ENCODE peak calls at places on chromosomes 7 and 10, in ten cellular contexts. One of them, this sample, is unnamed.

GRCh38 chr7:151083071-151083823 is at the start of gene TMUB1:
- DNase-seq in body of pancreas: peak
- DNase-seq in cardiac fibroblast: peak
- DNase-seq in vagina: no peak
- DNase-seq in bronchial epithelial cell: no peak
- DNase-seq in hepatocyte: peak
- DNase-seq in SK-N-SH: peak
- DNase-seq in dorsolateral prefrontal cortex: peak
- DNase-seq in CD8-positive, alpha-beta T cell: peak
- DNase-seq in transverse colon: peak
- DNase-seq in this sample: no peak

GRCh38 chr10:43965033-43965917 is 316.6 kb upstream of the ZNF32 start:
- DNase-seq in dorsolateral prefrontal cortex: no peak
- DNase-seq in vagina: no peak
- DNase-seq in CD8-positive, alpha-beta T cell: peak
- DNase-seq in bronchial epithelial cell: no peak
- DNase-seq in SK-N-SH: no peak
- DNase-seq in transverse colon: no peak
- DNase-seq in cardiac fibroblast: peak
- DNase-seq in hepatocyte: no peak
- DNase-seq in body of pancreas: no peak
- DNase-seq in this sample: no peak

GRCh38 chr10:113410618-113411017 is 142.2 kb upstream of the HABP2 start:
- DNase-seq in CD8-positive, alpha-beta T cell: no peak
- DNase-seq in transverse colon: no peak
- DNase-seq in vagina: no peak
- DNase-seq in body of pancreas: no peak
- DNase-seq in SK-N-SH: no peak
- DNase-seq in bronchial epithelial cell: no peak
- DNase-seq in dorsolateral prefrontal cortex: no peak
- DNase-seq in hepatocyte: no peak
- DNase-seq in cardiac fibroblast: no peak
- DNase-seq in this sample: no peak

GRCh38 chr7:64686493-64687184 is 20.7 kb downstream of the ZNF107 start:
- DNase-seq in CD8-positive, alpha-beta T cell: no peak
- DNase-seq in SK-N-SH: no peak
- DNase-seq in transverse colon: peak
- DNase-seq in cardiac fibroblast: no peak
- DNase-seq in dorsolateral prefrontal cortex: no peak
- DNase-seq in vagina: no peak
- DNase-seq in bronchial epithelial cell: peak
- DNase-seq in body of pancreas: no peak
- DNase-seq in hepatocyte: no peak
- DNase-seq in this sample: peak

GRCh38 chr10:73591935-73592699 is 975 bp upstream of the USP54 start:
- DNase-seq in cardiac fibroblast: peak
- DNase-seq in transverse colon: peak
- DNase-seq in body of pancreas: peak
- DNase-seq in CD8-positive, alpha-beta T cell: no peak
- DNase-seq in bronchial epithelial cell: peak
- DNase-seq in SK-N-SH: peak
- DNase-seq in hepatocyte: peak
- DNase-seq in vagina: no peak
- DNase-seq in dorsolateral prefrontal cortex: peak
- DNase-seq in this sample: peak

GRCh38 chr7:6142871-6143380 is 111.8 kb downstream of the ANKRD61 start:
- DNase-seq in cardiac fibroblast: no peak
- DNase-seq in vagina: no peak
- DNase-seq in transverse colon: no peak
- DNase-seq in SK-N-SH: no peak
- DNase-seq in dorsolateral prefrontal cortex: no peak
- DNase-seq in body of pancreas: no peak
- DNase-seq in hepatocyte: no peak
- DNase-seq in CD8-positive, alpha-beta T cell: no peak
- DNase-seq in bronchial epithelial cell: no peak
- DNase-seq in this sample: no peak

GRCh38 chr10:12896251-12896650 is 105.3 kb downstream of the CCDC3 start:
- DNase-seq in transverse colon: no peak
- DNase-seq in dorsolateral prefrontal cortex: no peak
- DNase-seq in CD8-positive, alpha-beta T cell: no peak
- DNase-seq in hepatocyte: no peak
- DNase-seq in vagina: no peak
- DNase-seq in SK-N-SH: no peak
- DNase-seq in body of pancreas: no peak
- DNase-seq in bronchial epithelial cell: no peak
- DNase-seq in cardiac fibroblast: no peak
- DNase-seq in this sample: no peak

GRCh38 chr7:127678947-127679346 is 27.0 kb downstream of the SND1 start:
- DNase-seq in SK-N-SH: no peak
- DNase-seq in hepatocyte: no peak
- DNase-seq in bronchial epithelial cell: no peak
- DNase-seq in body of pancreas: no peak
- DNase-seq in cardiac fibroblast: peak
- DNase-seq in CD8-positive, alpha-beta T cell: no peak
- DNase-seq in dorsolateral prefrontal cortex: no peak
- DNase-seq in transverse colon: no peak
- DNase-seq in vagina: no peak
- DNase-seq in this sample: no peak

GRCh38 chr7:4236389-4236788 is 445.7 kb upstream of the FOXK1 start:
- DNase-seq in body of pancreas: no peak
- DNase-seq in hepatocyte: no peak
- DNase-seq in transverse colon: no peak
- DNase-seq in cardiac fibroblast: no peak
- DNase-seq in vagina: no peak
- DNase-seq in bronchial epithelial cell: no peak
- DNase-seq in SK-N-SH: no peak
- DNase-seq in dorsolateral prefrontal cortex: no peak
- DNase-seq in CD8-positive, alpha-beta T cell: no peak
- DNase-seq in this sample: no peak

GRCh38 chr7:153457796-153458195 is 594.4 kb upstream of the DPP6 start:
- DNase-seq in SK-N-SH: no peak
- DNase-seq in CD8-positive, alpha-beta T cell: no peak
- DNase-seq in hepatocyte: no peak
- DNase-seq in transverse colon: no peak
- DNase-seq in vagina: no peak
- DNase-seq in bronchial epithelial cell: no peak
- DNase-seq in cardiac fibroblast: no peak
- DNase-seq in body of pancreas: no peak
- DNase-seq in dorsolateral prefrontal cortex: no peak
- DNase-seq in this sample: no peak

GRCh38 chr7:27066148-27066547 is 29.7 kb downstream of the HOXA1 start:
- DNase-seq in bronchial epithelial cell: peak
- DNase-seq in transverse colon: no peak
- DNase-seq in CD8-positive, alpha-beta T cell: no peak
- DNase-seq in body of pancreas: no peak
- DNase-seq in hepatocyte: no peak
- DNase-seq in vagina: no peak
- DNase-seq in SK-N-SH: no peak
- DNase-seq in cardiac fibroblast: no peak
- DNase-seq in dorsolateral prefrontal cortex: no peak
- DNase-seq in this sample: no peak

GRCh38 chr7:85023066-85023687 is 163.7 kb downstream of the SEMA3D start:
- DNase-seq in bronchial epithelial cell: peak
- DNase-seq in cardiac fibroblast: peak
- DNase-seq in body of pancreas: peak
- DNase-seq in CD8-positive, alpha-beta T cell: no peak
- DNase-seq in dorsolateral prefrontal cortex: no peak
- DNase-seq in vagina: no peak
- DNase-seq in hepatocyte: peak
- DNase-seq in SK-N-SH: no peak
- DNase-seq in transverse colon: no peak
- DNase-seq in this sample: no peak

DNA sequence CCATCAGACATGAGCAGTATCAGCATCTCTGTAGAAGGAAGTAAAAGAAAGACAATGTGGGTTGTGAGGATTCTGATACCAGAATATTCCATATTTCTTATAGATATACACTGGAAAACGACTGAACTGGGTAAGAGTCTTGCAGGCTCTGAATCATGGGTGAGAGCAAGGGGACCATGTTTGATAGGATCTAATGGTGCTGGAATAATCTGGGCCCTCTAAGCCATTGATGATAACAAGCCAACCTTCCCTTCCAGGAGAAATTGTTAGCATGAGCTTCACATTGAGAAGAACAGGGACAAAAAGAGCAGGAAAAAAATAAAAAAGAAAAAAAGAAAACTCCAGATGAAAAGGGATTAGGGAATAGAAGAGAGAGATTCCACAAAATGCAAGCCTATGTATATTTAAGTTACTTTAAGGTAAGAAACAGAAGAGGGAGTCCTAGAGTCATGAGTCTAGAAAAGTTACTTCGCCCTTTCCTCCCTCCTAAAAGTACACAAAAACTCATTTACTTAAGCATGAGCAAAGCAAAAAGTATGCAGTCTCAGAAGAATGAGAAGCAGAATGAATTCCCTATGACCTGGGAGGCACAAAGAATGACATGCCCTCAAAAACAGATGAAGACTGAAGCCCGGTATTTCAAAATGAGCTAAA is 181.9 kb downstream of the TMEM26 start:
- DNase-seq in dorsolateral prefrontal cortex: no peak
- DNase-seq in CD8-positive, alpha-beta T cell: no peak
- DNase-seq in body of pancreas: no peak
- DNase-seq in hepatocyte: peak
- DNase-seq in SK-N-SH: no peak
- DNase-seq in transverse colon: no peak
- DNase-seq in bronchial epithelial cell: peak
- DNase-seq in cardiac fibroblast: peak
- DNase-seq in vagina: no peak
- DNase-seq in this sample: no peak
- TF ChIP-seq CTCF in dorsolateral prefrontal cortex: no peak
- TF ChIP-seq CTCF in CD8-positive, alpha-beta T cell: no peak
- TF ChIP-seq CTCF in body of pancreas: no peak
- TF ChIP-seq CTCF in hepatocyte: peak
- TF ChIP-seq CTCF in SK-N-SH: peak
- TF ChIP-seq CTCF in transverse colon: no peak
- TF ChIP-seq CTCF in bronchial epithelial cell: peak
- TF ChIP-seq CTCF in cardiac fibroblast: peak
- TF ChIP-seq CTCF in vagina: no peak
- TF ChIP-seq CTCF in this sample: no peak

DNA sequence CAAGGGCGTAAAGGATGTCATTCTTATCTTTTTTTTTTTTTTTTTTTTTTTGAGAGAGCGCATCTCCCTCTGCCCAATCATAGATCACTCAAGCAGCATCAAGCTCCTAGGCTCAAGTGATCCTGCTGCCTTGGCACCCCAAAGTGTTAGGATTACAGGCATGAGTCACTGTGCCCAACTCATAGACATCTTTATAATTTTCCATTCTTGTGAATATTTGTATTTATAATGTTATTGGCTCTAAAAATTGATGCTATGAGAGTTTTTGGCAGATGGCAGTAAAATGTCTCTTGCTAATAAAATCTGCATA is 128.7 kb downstream of the AKR1D1 start:
- DNase-seq in CD8-positive, alpha-beta T cell: no peak
- DNase-seq in bronchial epithelial cell: no peak
- DNase-seq in hepatocyte: no peak
- DNase-seq in SK-N-SH: no peak
- DNase-seq in vagina: no peak
- DNase-seq in transverse colon: no peak
- DNase-seq in dorsolateral prefrontal cortex: no peak
- DNase-seq in body of pancreas: no peak
- DNase-seq in cardiac fibroblast: no peak
- DNase-seq in this sample: no peak
- H3K4me3 ChIP-seq in CD8-positive, alpha-beta T cell: no peak
- H3K4me3 ChIP-seq in bronchial epithelial cell: no peak
- H3K4me3 ChIP-seq in hepatocyte: no peak
- H3K4me3 ChIP-seq in SK-N-SH: no peak
- H3K4me3 ChIP-seq in vagina: no peak
- H3K4me3 ChIP-seq in transverse colon: no peak
- H3K4me3 ChIP-seq in dorsolateral prefrontal cortex: no peak
- H3K4me3 ChIP-seq in body of pancreas: no peak
- H3K4me3 ChIP-seq in cardiac fibroblast: no peak
- H3K4me3 ChIP-seq in this sample: no peak

GRCh38 chr10:132508497-132509443 is 28.8 kb upstream of the INPP5A start:
- DNase-seq in hepatocyte: no peak
- DNase-seq in SK-N-SH: peak
- DNase-seq in dorsolateral prefrontal cortex: peak
- DNase-seq in CD8-positive, alpha-beta T cell: no peak
- DNase-seq in vagina: no peak
- DNase-seq in bronchial epithelial cell: no peak
- DNase-seq in cardiac fibroblast: no peak
- DNase-seq in transverse colon: no peak
- DNase-seq in body of pancreas: peak
- DNase-seq in this sample: no peak
- TF ChIP-seq CTCF in hepatocyte: no peak
- TF ChIP-seq CTCF in SK-N-SH: no peak
- TF ChIP-seq CTCF in dorsolateral prefrontal cortex: peak
- TF ChIP-seq CTCF in CD8-positive, alpha-beta T cell: no peak
- TF ChIP-seq CTCF in vagina: no peak
- TF ChIP-seq CTCF in bronchial epithelial cell: no peak
- TF ChIP-seq CTCF in cardiac fibroblast: no peak
- TF ChIP-seq CTCF in transverse colon: no peak
- TF ChIP-seq CTCF in body of pancreas: no peak
- TF ChIP-seq CTCF in this sample: no peak

GRCh38 chr7:131638641-131639430 is 82.4 kb upstream of the PODXL start:
- DNase-seq in transverse colon: no peak
- DNase-seq in body of pancreas: no peak
- DNase-seq in bronchial epithelial cell: no peak
- DNase-seq in cardiac fibroblast: no peak
- DNase-seq in dorsolateral prefrontal cortex: no peak
- DNase-seq in vagina: no peak
- DNase-seq in CD8-positive, alpha-beta T cell: no peak
- DNase-seq in hepatocyte: no peak
- DNase-seq in SK-N-SH: no peak
- DNase-seq in this sample: no peak
- H3K4me3 ChIP-seq in transverse colon: no peak
- H3K4me3 ChIP-seq in body of pancreas: no peak
- H3K4me3 ChIP-seq in bronchial epithelial cell: no peak
- H3K4me3 ChIP-seq in cardiac fibroblast: no peak
- H3K4me3 ChIP-seq in dorsolateral prefrontal cortex: no peak
- H3K4me3 ChIP-seq in vagina: no peak
- H3K4me3 ChIP-seq in CD8-positive, alpha-beta T cell: no peak
- H3K4me3 ChIP-seq in hepatocyte: no peak
- H3K4me3 ChIP-seq in SK-N-SH: no peak
- H3K4me3 ChIP-seq in this sample: no peak

DNA sequence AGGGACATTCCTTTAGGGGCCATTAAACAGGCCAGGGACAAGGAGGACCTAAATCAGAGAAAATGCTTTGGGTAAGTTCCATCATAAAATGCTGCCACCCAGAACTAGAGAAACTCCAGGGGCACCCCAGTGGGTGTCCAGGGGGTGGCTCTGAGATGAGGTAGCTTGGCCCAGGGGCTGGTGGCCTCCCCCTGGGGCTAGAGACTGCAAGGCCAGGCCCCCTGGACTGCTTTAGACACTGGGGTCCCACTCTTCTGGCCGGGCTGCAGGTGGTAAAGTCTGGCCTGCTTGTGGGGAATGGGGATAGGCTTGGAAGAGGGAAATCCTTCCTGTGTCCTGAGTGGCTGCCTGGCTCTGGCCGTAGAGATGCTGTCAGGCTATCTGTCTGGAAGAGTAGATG is 169.6 kb upstream of the PODXL start:
- DNase-seq in cardiac fibroblast: no peak
- DNase-seq in vagina: no peak
- DNase-seq in bronchial epithelial cell: no peak
- DNase-seq in CD8-positive, alpha-beta T cell: no peak
- DNase-seq in SK-N-SH: no peak
- DNase-seq in dorsolateral prefrontal cortex: no peak
- DNase-seq in body of pancreas: no peak
- DNase-seq in hepatocyte: no peak
- DNase-seq in transverse colon: no peak
- DNase-seq in this sample: no peak
- TF ChIP-seq CTCF in cardiac fibroblast: no peak
- TF ChIP-seq CTCF in vagina: no peak
- TF ChIP-seq CTCF in bronchial epithelial cell: no peak
- TF ChIP-seq CTCF in CD8-positive, alpha-beta T cell: no peak
- TF ChIP-seq CTCF in SK-N-SH: no peak
- TF ChIP-seq CTCF in dorsolateral prefrontal cortex: no peak
- TF ChIP-seq CTCF in body of pancreas: no peak
- TF ChIP-seq CTCF in hepatocyte: no peak
- TF ChIP-seq CTCF in transverse colon: no peak
- TF ChIP-seq CTCF in this sample: no peak

GRCh38 chr10:25934673-25935139 is 677 bp downstream of the MYO3A start:
- DNase-seq in cardiac fibroblast: no peak
- DNase-seq in bronchial epithelial cell: no peak
- DNase-seq in hepatocyte: peak
- DNase-seq in vagina: no peak
- DNase-seq in SK-N-SH: peak
- DNase-seq in transverse colon: peak
- DNase-seq in CD8-positive, alpha-beta T cell: no peak
- DNase-seq in body of pancreas: peak
- DNase-seq in dorsolateral prefrontal cortex: no peak
- DNase-seq in this sample: no peak
- H3K4me3 ChIP-seq in cardiac fibroblast: no peak
- H3K4me3 ChIP-seq in bronchial epithelial cell: no peak
- H3K4me3 ChIP-seq in hepatocyte: peak
- H3K4me3 ChIP-seq in vagina: peak
- H3K4me3 ChIP-seq in SK-N-SH: no peak
- H3K4me3 ChIP-seq in transverse colon: peak
- H3K4me3 ChIP-seq in CD8-positive, alpha-beta T cell: peak
- H3K4me3 ChIP-seq in body of pancreas: no peak
- H3K4me3 ChIP-seq in dorsolateral prefrontal cortex: peak
- H3K4me3 ChIP-seq in this sample: no peak